ENCODE peak calls at places on chromosomes 7 and 10, in eight cellular contexts. O is cardiac fibroblast, V is upper lobe of left lung, X is PC-3, K is progenitor cell of endocrine pancreas, M is mammary epithelial cell, Y is MCF 10A, S is fibroblast of pulmonary artery. U is an unnamed sample.

GRCh38 chr10:120181154-120181553 is 275.9 kb upstream of the PLPP4 start:
- DNase-seq in K (no peak), M (no peak), S (no peak), O (no peak), Y (no peak), X (no peak), V (no peak), U (no peak)

GRCh38 chr7:46165281-46165680 is 244.2 kb upstream of the IGFBP3 start:
- DNase-seq in Y (no peak), X (peak), O (peak), S (peak), V (no peak), M (no peak), K (no peak), U (no peak)

GRCh38 chr10:75951026-75951589 is 519.7 kb downstream of the LRMDA start:
- DNase-seq in S (no peak), M (no peak), O (no peak), V (no peak), Y (no peak), K (no peak), X (no peak), U (no peak)

GRCh38 chr10:102412293-102412692 is 6.3 kb downstream of the PSD start:
- DNase-seq in O (no peak), X (no peak), S (no peak), M (no peak), K (no peak), Y (no peak), V (no peak), U (no peak)

GRCh38 chr10:96049340-96049739 is 6.0 kb downstream of the CCNJ start:
- DNase-seq in K (no peak), Y (no peak), X (no peak), V (no peak), O (no peak), S (no peak), M (no peak), U (no peak)

GRCh38 chr7:156722427-156722826 is 81.9 kb downstream of the RNF32 start:
- DNase-seq in V (no peak), K (no peak), X (no peak), S (no peak), O (no peak), M (no peak), Y (peak), U (no peak)

GRCh38 chr10:132588301-132589013 is 50.9 kb downstream of the INPP5A start:
- DNase-seq in K (no peak), S (peak), O (peak), X (no peak), M (no peak), V (no peak), Y (no peak), U (no peak)

GRCh38 chr10:77542860-77543259 is 94.7 kb downstream of the KCNMA1 start:
- DNase-seq in M (no peak), O (no peak), Y (no peak), K (no peak), V (no peak), S (no peak), X (no peak), U (no peak)

GRCh38 chr7:23469150-23469960 is 936 bp downstream of the IGF2BP3 start:
- DNase-seq in S (no peak), O (no peak), M (peak), K (peak), Y (peak), X (no peak), V (peak), U (peak)

GRCh38 chr7:38318241-38318640 is 44.8 kb upstream of the TARP start:
- DNase-seq in S (peak), V (no peak), O (no peak), K (no peak), X (no peak), M (no peak), Y (no peak), U (no peak)

GRCh38 chr10:22436893-22437619 is 91.8 kb downstream of the SPAG6 start:
- DNase-seq in O (peak), X (peak), M (peak), S (peak), K (peak), V (peak), Y (peak), U (peak)

GRCh38 chr10:97196213-97197029 is 10.7 kb upstream of the SLIT1 start:
- DNase-seq in M (peak), K (peak), Y (peak), X (peak), S (peak), V (peak), O (peak), U (peak)

GRCh38 chr10:105509551-105509950 is 868.5 kb downstream of the SORCS3 start:
- DNase-seq in M (peak), K (no peak), O (no peak), Y (peak), S (no peak), V (no peak), X (no peak), U (no peak)

GRCh38 chr10:70272925-70273316 is 10.9 kb downstream of the NPFFR1 start:
- DNase-seq in V (no peak), S (peak), X (peak), M (no peak), K (no peak), O (peak), Y (peak), U (no peak)

GRCh38 chr10:4431114-4431862 is 394.7 kb upstream of the AKR1E2 start:
- DNase-seq in X (no peak), S (peak), M (no peak), V (no peak), O (peak), K (no peak), Y (peak), U (no peak)

GRCh38 chr7:97001656-97002554 is 3.4 kb upstream of the DLX6 start:
- DNase-seq in S (no peak), O (no peak), V (peak), Y (no peak), K (no peak), M (no peak), X (no peak), U (no peak)

GRCh38 chr10:123942114-123942513 is 50.5 kb upstream of the CPXM2 start:
- DNase-seq in O (no peak), M (no peak), Y (no peak), V (no peak), X (no peak), S (no peak), K (no peak), U (no peak)

GRCh38 chr7:131688738-131689661 is 132.6 kb upstream of the PODXL start:
- DNase-seq in V (no peak), K (peak), Y (peak), M (peak), S (peak), X (peak), O (peak), U (peak)

GRCh38 chr7:81025360-81025759 is 106.5 kb upstream of the SEMA3C start:
- DNase-seq in O (no peak), M (peak), V (no peak), K (no peak), Y (peak), S (peak), X (peak), U (no peak)

GRCh38 chr7:14351167-14351566 is 361.7 kb upstream of the ETV1 start:
- DNase-seq in X (no peak), Y (no peak), O (peak), S (no peak), M (no peak), V (no peak), K (no peak), U (peak)

GRCh38 chr10:128314691-128315090 is 188.5 kb upstream of the MKI67 start:
- DNase-seq in Y (no peak), S (no peak), O (no peak), X (no peak), V (no peak), M (no peak), K (no peak), U (no peak)

GRCh38 chr10:17233534-17233933 is 5.5 kb downstream of the VIM start:
- DNase-seq in Y (no peak), M (no peak), V (no peak), S (peak), K (no peak), O (peak), X (no peak), U (no peak)

GRCh38 chr10:17236468-17236886 is 8.4 kb downstream of the VIM start:
- DNase-seq in K (no peak), S (peak), M (no peak), O (peak), V (no peak), Y (no peak), X (no peak), U (no peak)

GRCh38 chr10:17234541-17234940 is 6.5 kb downstream of the VIM start:
- DNase-seq in Y (no peak), O (no peak), K (no peak), V (no peak), S (no peak), X (no peak), M (no peak), U (no peak)

GRCh38 chr10:17237163-17237562 is 9.1 kb downstream of the VIM start:
- DNase-seq in S (no peak), X (no peak), M (no peak), K (no peak), V (no peak), Y (no peak), O (no peak), U (no peak)

DNA sequence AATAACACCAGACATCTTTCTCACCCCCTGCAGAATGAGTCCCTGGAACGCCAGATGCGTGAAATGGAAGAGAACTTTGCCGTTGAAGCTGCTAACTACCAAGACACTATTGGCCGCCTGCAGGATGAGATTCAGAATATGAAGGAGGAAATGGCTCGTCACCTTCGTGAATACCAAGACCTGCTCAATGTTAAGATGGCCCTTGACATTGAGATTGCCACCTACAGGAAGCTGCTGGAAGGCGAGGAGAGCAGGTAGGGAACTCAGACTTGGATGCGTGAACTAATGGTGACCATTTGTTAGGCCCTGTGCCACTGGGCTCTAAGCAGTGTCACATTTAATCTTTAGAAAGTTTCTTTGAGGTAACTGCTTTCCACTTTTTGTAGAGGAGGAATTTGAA is 7.1 kb downstream of the VIM start:
- DNase-seq in Y (peak), K (no peak), M (no peak), X (no peak), S (peak), O (no peak), V (no peak), U (no peak)
- TF ChIP-seq CTCF in Y (no peak), K (no peak), M (peak), X (peak), S (peak), O (peak), V (no peak), U (no peak)

GRCh38 chr7:98878365-98879197 is at the start of gene TRRAP:
- DNase-seq in S (peak), M (peak), X (peak), Y (peak), K (peak), O (peak), V (peak), U (peak)

GRCh38 chr7:98877692-98878364 is 504 bp upstream of the TRRAP start:
- DNase-seq in K (no peak), V (no peak), Y (no peak), M (no peak), X (no peak), O (no peak), S (no peak), U (no peak)

GRCh38 chr7:98879989-98880337 is 1.6 kb downstream of the TRRAP start:
- DNase-seq in X (no peak), Y (no peak), K (no peak), V (no peak), O (no peak), M (no peak), S (no peak), U (no peak)

GRCh38 chr7:98880485-98880884 is 2.2 kb downstream of the TRRAP start:
- DNase-seq in M (no peak), V (no peak), O (no peak), X (no peak), S (no peak), K (no peak), Y (no peak), U (no peak)

GRCh38 chr7:98879198-98879988 is 1.1 kb downstream of the TRRAP start:
- DNase-seq in Y (peak), K (no peak), S (no peak), V (no peak), X (peak), M (peak), O (no peak), U (no peak)
- TF ChIP-seq CTCF in Y (no peak), K (peak), S (no peak), V (no peak), X (peak), M (peak), O (no peak), U (peak)

GRCh38 chr7:47500103-47500563 is 81.8 kb downstream of the TNS3 start:
- DNase-seq in O (no peak), M (no peak), K (no peak), Y (no peak), X (no peak), V (no peak), S (no peak), U (no peak)
- TF ChIP-seq CTCF in O (no peak), M (no peak), K (no peak), Y (no peak), X (no peak), V (no peak), S (no peak), U (no peak)

GRCh38 chr7:42456756-42457276 is 219.8 kb upstream of the GLI3 start:
- DNase-seq in V (no peak), K (no peak), S (no peak), O (no peak), Y (no peak), X (peak), M (no peak), U (peak)

GRCh38 chr7:42457663-42458062 is 220.7 kb upstream of the GLI3 start:
- DNase-seq in M (no peak), O (no peak), V (no peak), K (no peak), X (no peak), Y (no peak), S (no peak), U (no peak)

GRCh38 chr7:42460948-42461347 is 223.9 kb upstream of the GLI3 start:
- DNase-seq in X (no peak), V (no peak), K (no peak), S (no peak), O (no peak), Y (no peak), M (no peak), U (no peak)

GRCh38 chr7:42460148-42460547 is 223.1 kb upstream of the GLI3 start:
- DNase-seq in S (no peak), O (no peak), K (no peak), X (no peak), Y (no peak), V (no peak), M (no peak), U (no peak)

DNA sequence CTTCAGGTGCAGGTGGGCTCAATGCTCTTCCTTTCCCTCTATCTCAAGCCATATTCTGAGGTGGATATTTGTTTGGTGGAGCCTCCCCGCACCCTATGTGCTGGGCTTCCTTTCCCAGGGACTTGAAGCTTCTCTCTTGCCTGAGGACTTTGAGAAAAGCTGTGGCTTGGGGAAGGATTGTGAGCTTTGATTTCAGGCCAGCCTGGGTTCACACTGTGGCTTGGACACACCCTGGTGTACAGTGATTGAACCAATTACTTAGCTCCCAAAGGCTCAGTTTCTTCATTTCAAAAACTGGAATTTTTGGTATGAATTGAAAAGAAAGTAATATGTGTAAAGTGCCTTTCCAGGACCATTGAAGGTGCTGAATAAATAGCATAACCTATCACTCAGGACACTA is 224.5 kb upstream of the GLI3 start:
- DNase-seq in V (no peak), X (no peak), S (no peak), K (no peak), M (no peak), Y (no peak), O (no peak), U (no peak)
- TF ChIP-seq CTCF in V (no peak), X (no peak), S (no peak), K (no peak), M (no peak), Y (no peak), O (no peak), U (no peak)

DNA sequence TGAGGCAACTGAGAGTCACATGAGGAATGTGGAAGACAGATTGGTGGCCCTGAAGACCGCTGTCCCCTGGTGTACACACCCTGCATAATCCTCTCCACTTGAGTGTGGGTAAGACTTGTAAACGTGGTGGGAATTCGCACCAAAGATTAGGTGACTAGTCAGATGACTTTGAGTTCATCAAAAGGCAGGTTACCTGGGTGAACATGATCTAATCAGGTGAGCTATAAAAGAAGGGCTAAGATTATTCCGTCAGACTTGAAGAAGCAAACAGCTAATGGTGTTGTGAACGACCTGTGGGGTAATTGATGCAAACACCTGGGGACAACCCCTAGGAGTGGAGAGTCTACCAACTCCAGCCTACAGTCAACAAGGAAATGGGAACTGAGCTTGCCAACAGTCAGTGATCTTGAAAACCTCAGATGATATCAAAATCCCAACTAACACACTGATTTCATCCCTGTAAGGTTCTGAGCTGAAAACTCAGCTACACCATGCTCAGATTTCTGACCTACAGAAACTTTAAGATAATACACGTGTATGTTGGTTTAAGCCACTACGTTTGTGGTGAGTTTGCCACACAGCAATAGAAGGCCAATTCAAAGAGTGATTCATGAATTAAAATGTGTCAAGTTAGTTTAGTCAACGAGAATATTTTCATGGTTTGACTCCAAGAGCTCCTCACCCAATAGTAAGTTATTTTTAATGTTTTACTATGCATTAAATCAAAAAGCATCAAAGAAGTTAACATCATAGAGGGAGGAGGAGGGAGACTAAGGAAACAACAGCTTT is 16.7 kb downstream of the PRTFDC1 start:
- DNase-seq in K (no peak), S (no peak), O (no peak), Y (no peak), V (no peak), X (no peak), M (no peak), U (no peak)
- TF ChIP-seq CTCF in K (no peak), S (no peak), O (no peak), Y (no peak), V (no peak), X (no peak), M (no peak), U (no peak)

GRCh38 chr7:84914598-84914997 is 272.3 kb downstream of the SEMA3D start:
- DNase-seq in X (peak), Y (peak), O (no peak), V (no peak), S (no peak), M (no peak), K (no peak), U (no peak)
- TF ChIP-seq CTCF in X (peak), Y (no peak), O (no peak), V (no peak), S (peak), M (peak), K (no peak), U (no peak)

DNA sequence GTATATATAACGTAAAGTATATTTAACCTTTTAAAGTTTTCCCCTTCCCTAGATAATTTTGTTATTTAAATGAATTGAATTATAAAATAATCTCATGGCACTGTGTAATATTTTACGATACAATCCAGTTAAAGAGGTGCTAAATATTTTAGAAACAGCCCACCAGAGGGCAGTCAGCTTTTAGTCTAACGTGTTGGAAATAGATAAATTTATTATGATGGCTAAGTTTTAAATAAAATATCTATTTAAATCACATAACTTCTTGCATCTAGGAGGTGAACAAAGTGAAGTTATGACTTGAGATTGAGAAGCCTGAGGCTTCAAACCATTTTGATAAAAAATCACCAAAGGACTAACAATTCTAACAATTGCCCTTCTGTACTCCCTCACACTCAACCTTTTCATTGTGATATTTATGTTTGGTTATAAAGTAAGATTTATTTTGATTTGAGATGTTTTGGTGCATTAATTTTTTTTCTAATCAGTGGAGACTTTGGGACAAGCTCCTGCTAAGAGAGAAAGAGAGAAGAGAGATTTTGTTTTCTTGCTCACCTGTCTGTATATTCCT is 171.5 kb upstream of the SP4 start:
- DNase-seq in V (no peak), Y (peak), O (peak), S (peak), K (no peak), M (peak), X (peak), U (no peak)
- TF ChIP-seq CTCF in V (peak), Y (peak), O (peak), S (peak), K (peak), M (peak), X (peak), U (peak)